ENCODE peak calls at places on chromosomes 16 and 17, in seven cellular contexts. One of them, this sample, is unnamed.

GRCh38 chr17:16486373-16487250 is 5.4 kb downstream of the LRRC75A start:
- DNase-seq in CD4-positive, alpha-beta memory T cell: no peak
- DNase-seq in Calu3: peak; percentile 78
- DNase-seq in GOT3: no peak
- DNase-seq in nucleus accumbens: peak; percentile 67
- DNase-seq in lower leg skin: peak; percentile 77
- DNase-seq in AG10803: peak; percentile 73
- DNase-seq in this sample: peak; percentile 65

GRCh38 chr17:75853410-75853809 is 1.7 kb downstream of the WBP2 start:
- DNase-seq in nucleus accumbens: no peak
- DNase-seq in AG10803: peak; percentile 66
- DNase-seq in CD4-positive, alpha-beta memory T cell: no peak
- DNase-seq in GOT3: no peak
- DNase-seq in Calu3: no peak
- DNase-seq in lower leg skin: no peak
- DNase-seq in this sample: no peak

GRCh38 chr17:50169121-50169764 is 3.4 kb downstream of the SGCA start:
- DNase-seq in GOT3: no peak
- DNase-seq in lower leg skin: no peak
- DNase-seq in CD4-positive, alpha-beta memory T cell: peak; percentile 71
- DNase-seq in AG10803: peak; percentile 79
- DNase-seq in Calu3: peak; percentile 64
- DNase-seq in nucleus accumbens: no peak
- DNase-seq in this sample: peak; percentile 63

GRCh38 chr17:49403514-49404289 is 11.0 kb downstream of the PHB1 start:
- DNase-seq in CD4-positive, alpha-beta memory T cell: no peak
- DNase-seq in lower leg skin: no peak
- DNase-seq in GOT3: no peak
- DNase-seq in Calu3: no peak
- DNase-seq in AG10803: no peak
- DNase-seq in nucleus accumbens: no peak
- DNase-seq in this sample: no peak

GRCh38 chr17:39094607-39095308 is 56.7 kb downstream of the PLXDC1 start:
- DNase-seq in AG10803: no peak
- DNase-seq in nucleus accumbens: no peak
- DNase-seq in lower leg skin: no peak
- DNase-seq in CD4-positive, alpha-beta memory T cell: peak; percentile 68
- DNase-seq in GOT3: no peak
- DNase-seq in Calu3: no peak
- DNase-seq in this sample: no peak

GRCh38 chr16:77060614-77061013 is 130.4 kb upstream of the MON1B start:
- DNase-seq in Calu3: no peak
- DNase-seq in lower leg skin: no peak
- DNase-seq in AG10803: no peak
- DNase-seq in nucleus accumbens: no peak
- DNase-seq in CD4-positive, alpha-beta memory T cell: no peak
- DNase-seq in GOT3: no peak
- DNase-seq in this sample: no peak

GRCh38 chr17:16935786-16936185 is 36.1 kb downstream of the TNFRSF13B start:
- DNase-seq in lower leg skin: no peak
- DNase-seq in GOT3: no peak
- DNase-seq in nucleus accumbens: no peak
- DNase-seq in AG10803: no peak
- DNase-seq in CD4-positive, alpha-beta memory T cell: no peak
- DNase-seq in Calu3: no peak
- DNase-seq in this sample: no peak

GRCh38 chr16:78184554-78185183 is 85.2 kb downstream of the WWOX start:
- DNase-seq in lower leg skin: no peak
- DNase-seq in AG10803: peak; percentile 3
- DNase-seq in nucleus accumbens: no peak
- DNase-seq in CD4-positive, alpha-beta memory T cell: no peak
- DNase-seq in Calu3: no peak
- DNase-seq in GOT3: no peak
- DNase-seq in this sample: no peak

GRCh38 chr17:50115744-50116143 is 14.2 kb downstream of the SAMD14 start:
- DNase-seq in CD4-positive, alpha-beta memory T cell: no peak
- DNase-seq in AG10803: no peak
- DNase-seq in GOT3: no peak
- DNase-seq in lower leg skin: no peak
- DNase-seq in Calu3: no peak
- DNase-seq in nucleus accumbens: no peak
- DNase-seq in this sample: no peak

GRCh38 chr16:49580751-49581303 is 207.2 kb downstream of the C16orf78 start:
- DNase-seq in nucleus accumbens: no peak
- DNase-seq in Calu3: no peak
- DNase-seq in lower leg skin: no peak
- DNase-seq in GOT3: no peak
- DNase-seq in CD4-positive, alpha-beta memory T cell: no peak
- DNase-seq in AG10803: no peak
- DNase-seq in this sample: no peak

GRCh38 chr17:64411999-64412771 is 21.5 kb upstream of the PECAM1 start:
- DNase-seq in Calu3: no peak
- DNase-seq in AG10803: peak; percentile 13
- DNase-seq in CD4-positive, alpha-beta memory T cell: no peak
- DNase-seq in GOT3: no peak
- DNase-seq in nucleus accumbens: no peak
- DNase-seq in lower leg skin: peak; percentile 43
- DNase-seq in this sample: peak; percentile 53